ENCODE peak calls at places on chromosome 9, in four cellular contexts. V is SK-N-SH, F is GM12878, S is A549. P is an unnamed sample.

GRCh38 chr9:120482424-120483186 is 97.4 kb downstream of the CDK5RAP2 start:
- DNase-seq in S (no peak), V (no peak), F (no peak), P (no peak)

GRCh38 chr9:130147910-130148309 is 24.3 kb upstream of the NCS1 start:
- DNase-seq in S (no peak), F (no peak), V (no peak), P (no peak)

GRCh38 chr9:75739884-75740611 is 150.4 kb upstream of the PCSK5 start:
- DNase-seq in V (no peak), S (no peak), F (no peak), P (no peak)

GRCh38 chr9:127318651-127319167 is 54.1 kb downstream of the GARNL3 start:
- DNase-seq in S (no peak), F (no peak), V (no peak), P (peak)

GRCh38 chr9:105633373-105633772 is 28.9 kb upstream of the TAL2 start:
- DNase-seq in V (no peak), S (no peak), F (no peak), P (no peak)

GRCh38 chr9:105063665-105064247 is 135.8 kb upstream of the ABCA1 start:
- DNase-seq in V (no peak), F (no peak), S (no peak), P (peak)

GRCh38 chr9:127083598-127083997 is 38.8 kb downstream of the ANGPTL2 start:
- DNase-seq in V (no peak), S (no peak), F (no peak), P (peak)

GRCh38 chr9:115593587-115594091 is 475.7 kb upstream of the TNC start:
- DNase-seq in V (peak), F (no peak), S (peak), P (peak)

GRCh38 chr9:123440256-123440655 is 84.3 kb downstream of the CRB2 start:
- DNase-seq in S (no peak), V (no peak), F (no peak), P (no peak)

GRCh38 chr9:104774132-104774531 is 10.2 kb downstream of the NIPSNAP3B start:
- DNase-seq in V (no peak), S (no peak), F (no peak), P (no peak)

GRCh38 chr9:93300585-93301081 is 116.7 kb downstream of the WNK2 start:
- DNase-seq in V (peak), S (no peak), F (no peak), P (no peak)

GRCh38 chr9:137353223-137354152 is 51.4 kb upstream of the NRARP start:
- DNase-seq in F (no peak), V (no peak), S (no peak), P (no peak)

GRCh38 chr9:130387905-130388304 is 56.9 kb upstream of the ASS1 start:
- DNase-seq in V (no peak), S (no peak), F (no peak), P (no peak)

GRCh38 chr9:23826120-23826629 is at the start of gene ELAVL2:
- DNase-seq in F (peak), S (peak), V (peak), P (peak)

GRCh38 chr9:96875460-96876142 is 21.3 kb upstream of the ZNF782 start:
- DNase-seq in V (peak), F (peak), S (peak), P (peak)
- TF ChIP-seq RAD21 in V (peak), F (peak), S (no peak), P (no peak)

DNA sequence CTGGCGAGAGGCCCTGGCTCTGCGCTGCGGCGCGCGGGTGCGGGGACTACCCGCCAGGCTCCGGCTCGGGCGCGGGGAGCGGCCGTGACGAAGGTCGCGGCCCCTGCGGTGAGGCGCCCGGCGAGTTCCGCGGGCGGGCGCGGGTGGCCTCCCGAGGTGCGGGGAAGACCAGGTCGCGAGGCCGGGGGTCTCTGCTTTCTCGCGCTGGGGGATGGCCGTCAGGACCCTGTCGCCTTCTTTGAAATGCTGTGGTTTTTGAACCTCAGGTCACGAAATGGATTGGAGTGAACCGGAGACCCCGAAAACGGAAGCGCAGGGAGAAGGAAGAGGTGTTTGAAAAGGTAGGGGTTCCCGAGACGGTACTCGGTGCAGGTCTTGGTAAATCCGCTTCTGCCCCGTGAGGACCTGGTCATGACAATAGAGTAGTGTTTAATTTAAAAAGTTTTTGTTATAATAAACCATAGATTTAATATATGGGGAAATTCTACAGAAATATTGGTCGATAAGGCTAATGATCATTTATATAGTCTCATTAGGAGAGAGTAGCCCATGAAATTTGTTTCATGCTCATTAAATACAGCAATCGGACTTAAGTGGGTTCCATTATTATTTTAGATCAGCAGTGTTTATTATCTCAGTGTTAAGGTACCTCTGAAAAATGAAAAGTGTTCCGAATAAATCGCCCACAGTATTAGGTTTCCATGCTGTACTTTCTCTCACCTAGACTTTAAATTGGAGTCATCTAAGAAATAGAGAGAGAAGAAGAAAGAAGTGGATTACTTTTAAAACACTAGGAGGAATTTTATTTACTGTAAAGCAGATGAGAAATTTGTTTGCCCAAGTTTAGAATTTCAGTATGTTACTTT is 279.0 kb downstream of the AOPEP start:
- DNase-seq in V (no peak), F (no peak), S (no peak), P (no peak)
- TF ChIP-seq RAD21 in V (no peak), F (no peak), S (no peak), P (no peak)

GRCh38 chr9:119370816-119371215 is 1.6 kb upstream of the BRINP1 start:
- DNase-seq in F (no peak), V (no peak), S (peak), P (peak)

GRCh38 chr9:119372951-119373350 is 3.7 kb upstream of the BRINP1 start:
- DNase-seq in S (no peak), V (no peak), F (no peak), P (no peak)

GRCh38 chr9:119375892-119376291 is 6.7 kb upstream of the BRINP1 start:
- DNase-seq in V (peak), F (no peak), S (peak), P (no peak)
- TF ChIP-seq RAD21 in V (peak), F (no peak), S (no peak), P (no peak)

DNA sequence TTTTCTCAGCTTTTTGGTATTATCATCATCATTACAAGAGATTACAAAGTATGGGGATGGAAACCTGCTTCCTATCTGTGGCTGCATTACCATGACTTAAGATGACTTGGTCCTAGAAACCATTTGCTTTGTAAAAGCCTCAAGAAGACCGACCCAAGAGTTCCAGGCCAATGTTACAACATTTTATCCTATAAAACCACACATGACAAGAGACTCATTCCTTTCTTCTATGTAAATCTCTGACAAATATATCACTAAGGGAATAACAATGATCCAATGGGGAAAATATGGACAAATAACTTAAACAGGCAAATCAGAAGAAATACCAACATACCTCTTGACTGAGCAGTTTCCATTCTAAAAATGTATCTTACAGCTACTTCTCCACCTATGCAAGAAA is 44.3 kb upstream of the VPS13A start:
- DNase-seq in S (no peak), F (no peak), V (no peak), P (peak)
- TF ChIP-seq RAD21 in S (no peak), F (no peak), V (no peak), P (no peak)

GRCh38 chr9:133763272-133764183 is 25.4 kb upstream of the SARDH start:
- DNase-seq in S (no peak), F (no peak), V (no peak), P (peak)
- TF ChIP-seq RAD21 in S (no peak), F (no peak), V (no peak), P (no peak)

GRCh38 chr9:26459959-26460358 is 432.6 kb downstream of the CAAP1 start:
- DNase-seq in V (no peak), F (no peak), S (no peak), P (no peak)

GRCh38 chr9:26462213-26462612 is 430.4 kb downstream of the CAAP1 start:
- DNase-seq in F (no peak), S (no peak), V (no peak), P (no peak)

GRCh38 chr9:26458054-26458453 is 434.5 kb downstream of the CAAP1 start:
- DNase-seq in V (no peak), F (no peak), S (no peak), P (no peak)

GRCh38 chr9:26462751-26463150 is 429.9 kb downstream of the CAAP1 start:
- DNase-seq in V (peak), F (no peak), S (no peak), P (no peak)

GRCh38 chr9:26460624-26461023 is 432.0 kb downstream of the CAAP1 start:
- DNase-seq in F (no peak), S (no peak), V (no peak), P (no peak)
- TF ChIP-seq RAD21 in F (no peak), S (no peak), V (no peak), P (no peak)

GRCh38 chr9:107536462-107536861 is 46.9 kb upstream of the KLF4 start:
- DNase-seq in V (no peak), S (no peak), F (no peak), P (no peak)
- TF ChIP-seq RAD21 in V (no peak), S (no peak), F (no peak), P (no peak)

GRCh38 chr9:85262333-85262732 is 479.4 kb downstream of the AGTPBP1 start:
- DNase-seq in F (no peak), S (no peak), V (peak), P (no peak)

GRCh38 chr9:85258823-85259370 is 482.9 kb downstream of the AGTPBP1 start:
- DNase-seq in F (peak), V (peak), S (peak), P (no peak)

GRCh38 chr9:85263288-85263687 is 478.5 kb downstream of the AGTPBP1 start:
- DNase-seq in F (no peak), V (no peak), S (no peak), P (no peak)

GRCh38 chr9:85260288-85260687 is 481.5 kb downstream of the AGTPBP1 start:
- DNase-seq in V (no peak), S (no peak), F (no peak), P (no peak)

GRCh38 chr9:85258229-85258628 is 483.5 kb downstream of the AGTPBP1 start:
- DNase-seq in F (no peak), S (no peak), V (no peak), P (no peak)
- TF ChIP-seq RAD21 in F (no peak), S (no peak), V (no peak), P (no peak)

DNA sequence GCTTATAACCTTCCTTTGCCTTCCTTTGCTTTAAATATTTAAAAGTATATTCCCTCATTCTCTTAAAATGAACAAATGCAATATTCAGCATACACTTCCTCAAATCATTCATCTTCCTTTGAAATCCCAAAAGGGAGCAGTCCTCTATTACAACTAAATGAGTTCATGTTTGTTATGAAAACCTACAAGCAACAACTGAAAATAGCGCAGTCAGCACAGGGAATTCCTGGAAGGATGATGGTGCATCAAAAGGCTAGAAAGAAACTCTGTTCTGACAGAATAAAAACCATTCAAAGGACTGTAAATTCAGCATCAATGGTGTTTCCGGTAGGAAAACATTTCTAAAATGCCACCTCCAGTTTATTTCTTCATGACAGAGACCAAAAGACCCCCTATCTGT is 3.3 kb downstream of the NR6A1 start:
- DNase-seq in V (no peak), S (no peak), F (no peak), P (no peak)
- TF ChIP-seq RAD21 in V (no peak), S (no peak), F (no peak), P (no peak)

GRCh38 chr9:122071716-122072115 is 21.4 kb downstream of the TTLL11 start:
- DNase-seq in V (peak), F (no peak), S (no peak), P (no peak)

GRCh38 chr9:122070728-122071127 is 22.4 kb downstream of the TTLL11 start:
- DNase-seq in S (no peak), F (no peak), V (no peak), P (no peak)

GRCh38 chr9:122060481-122060880 is 32.6 kb downstream of the TTLL11 start:
- DNase-seq in F (no peak), V (no peak), S (no peak), P (no peak)

DNA sequence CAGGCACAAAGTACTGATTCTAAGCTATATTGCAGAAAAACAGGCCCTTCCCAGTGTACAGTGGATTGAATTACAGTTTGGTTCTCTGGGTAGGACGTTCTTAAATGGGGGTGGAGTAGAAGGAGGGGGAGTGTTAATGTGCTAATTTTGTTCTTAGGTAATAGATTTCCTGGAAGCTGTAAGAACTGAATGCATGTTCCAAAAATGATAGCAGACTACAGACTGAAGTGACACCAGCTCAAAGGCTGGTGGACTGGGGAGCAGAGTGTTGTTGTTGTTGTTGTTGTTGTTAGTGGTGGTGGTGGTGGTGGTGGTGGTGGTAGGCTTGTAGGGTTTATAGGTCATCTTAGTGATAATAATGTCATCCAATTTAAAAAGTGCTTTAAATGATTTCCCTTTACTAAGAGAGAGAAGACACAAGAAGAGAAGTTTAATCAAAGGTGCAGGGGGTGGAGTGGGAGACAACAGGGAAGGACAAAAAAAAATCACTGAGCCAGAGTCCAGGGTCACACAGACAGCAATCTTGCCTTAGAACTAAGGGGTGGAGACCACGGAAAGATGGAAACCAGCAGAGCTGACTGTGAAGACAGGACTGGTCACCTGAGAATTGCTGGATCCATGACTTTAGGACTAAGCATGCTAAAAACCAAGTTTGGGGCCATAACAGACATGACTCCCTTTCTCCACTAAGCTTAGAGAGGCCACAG is 27.0 kb downstream of the TTLL11 start:
- DNase-seq in V (no peak), F (no peak), S (no peak), P (no peak)
- TF ChIP-seq RAD21 in V (no peak), F (no peak), S (no peak), P (no peak)

P was measured in IMR-90.